ENCODE peak calls at places on chromosomes 2 and 18, in five cellular contexts. X, M, N, U and J are unnamed samples.

GRCh38 chr2:46241344-46241743 is 55.9 kb upstream of the EPAS1 start:
- DNase-seq in N (no peak), X (no peak), M (no peak), U (no peak), J (no peak)

GRCh38 chr2:944693-945092 is 6.0 kb upstream of the SNTG2 start:
- DNase-seq in X (no peak), U (no peak), M (no peak), N (no peak), J (no peak)

GRCh38 chr18:44729631-44730101 is 49.0 kb downstream of the SETBP1 start:
- DNase-seq in U (no peak), M (no peak), N (no peak), X (no peak), J (no peak)

GRCh38 chr2:177262137-177262536 is 2.4 kb downstream of the NFE2L2 start:
- DNase-seq in U (no peak), M (no peak), N (no peak), X (no peak), J (no peak)

GRCh38 chr2:177422271-177422670 is 29.7 kb downstream of the AGPS start:
- DNase-seq in M (no peak), U (no peak), X (no peak), N (no peak), J (no peak)

GRCh38 chr2:151619337-151619989 is 114.8 kb downstream of the NEB start:
- DNase-seq in U (no peak), X (no peak), N (no peak), M (no peak), J (no peak)

GRCh38 chr2:216363221-216363620 is 9.1 kb downstream of the MARCHF4 start:
- DNase-seq in X (no peak), U (no peak), M (no peak), N (no peak), J (no peak)

GRCh38 chr18:22682720-22683119 is 250.4 kb upstream of the RBBP8 start:
- DNase-seq in N (no peak), X (no peak), U (no peak), M (no peak), J (no peak)

GRCh38 chr2:19819097-19820065 is 82.4 kb downstream of the TTC32 start:
- DNase-seq in X (no peak), N (no peak), U (no peak), M (no peak), J (peak; percentile 94)

GRCh38 chr2:27217173-27218121 is at the start of gene CAD:
- DNase-seq in M (peak; percentile 75), N (peak; percentile 86), X (peak; percentile 81), U (peak; percentile 96), J (peak; percentile 90)

GRCh38 chr2:233124449-233125080 is 64.4 kb downstream of the INPP5D start:
- DNase-seq in M (no peak), U (no peak), X (no peak), N (peak; percentile 26), J (no peak)

GRCh38 chr2:50108245-50108644 is 923.7 kb downstream of the NRXN1 start:
- DNase-seq in N (no peak), U (no peak), X (no peak), M (no peak), J (no peak)

DNA sequence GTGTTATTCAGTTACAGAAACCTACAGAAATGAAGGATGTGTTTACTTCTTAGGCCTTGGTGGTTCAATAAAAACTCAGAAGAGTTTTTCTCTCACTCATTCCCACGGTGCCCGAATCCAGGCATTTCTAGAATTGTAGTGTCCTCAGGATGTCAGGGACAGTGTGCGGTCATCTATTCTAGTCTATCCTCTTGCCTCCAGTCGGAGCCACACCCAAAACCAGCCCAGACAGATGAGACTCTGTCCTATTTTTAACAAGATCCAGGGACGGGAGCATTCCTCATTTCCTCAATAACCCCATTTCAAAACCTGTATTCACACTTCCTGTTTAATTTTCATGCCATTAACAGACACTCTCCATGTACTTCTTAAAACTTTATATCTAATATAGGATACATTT is 11.6 kb upstream of the RBMS1 start:
- DNase-seq in X (no peak), M (no peak), N (no peak), U (no peak), J (no peak)
- H3K4me3 ChIP-seq in X (no peak overlapping the region), M (no peak overlapping the region), N (no peak overlapping the region), U (no peak overlapping the region), J (no peak overlapping the region)

DNA sequence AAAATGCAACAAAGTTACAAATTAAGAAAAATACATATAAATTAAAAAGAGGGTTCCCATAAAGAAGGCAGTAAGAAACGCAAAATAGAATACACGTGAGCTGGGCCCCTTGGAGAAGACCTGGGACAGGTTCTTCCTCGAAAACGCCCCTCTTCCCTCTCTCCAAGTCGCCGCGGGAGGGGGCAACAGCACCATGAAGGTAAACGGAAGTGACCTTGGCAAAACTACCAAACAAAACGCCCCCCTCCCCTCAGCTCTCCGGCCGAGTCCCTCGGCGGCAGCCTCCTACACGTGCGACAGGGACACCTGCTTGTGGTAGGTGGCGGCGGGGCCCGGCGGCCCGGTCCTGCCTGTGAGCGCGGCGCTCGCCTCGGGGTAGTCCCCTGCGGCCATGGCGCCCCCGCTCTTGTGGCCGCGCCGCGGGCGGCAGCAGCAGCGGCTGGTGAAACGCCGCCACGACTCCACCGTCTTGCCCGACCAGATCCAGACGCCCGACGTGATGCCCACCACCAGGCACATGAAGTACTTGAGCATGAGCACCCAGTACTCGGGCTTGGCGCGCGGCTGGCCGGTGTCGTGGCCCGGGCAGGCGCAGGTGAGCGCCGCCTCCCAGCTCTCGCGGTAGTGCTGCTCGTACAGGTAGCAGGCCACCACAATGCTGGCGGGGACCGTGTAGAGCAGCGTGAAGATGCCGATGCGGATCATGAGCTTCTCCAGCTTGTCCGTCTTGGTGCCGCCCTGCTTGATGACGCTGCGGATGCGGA is 2.8 kb downstream of the FZD5 start:
- DNase-seq in M (peak; percentile 49), X (no peak), N (no peak), U (peak; percentile 66), J (no peak)
- H3K27me3 ChIP-seq in M (no peaks in the 10 kb centered on the region), X (peaks cover 9% of the 10 kb centered on the region), N (no peaks in the 10 kb centered on the region), U (no peaks in the 10 kb centered on the region), J (no peaks in the 10 kb centered on the region)

GRCh38 chr2:84833481-84834150 is 47.3 kb downstream of the TRABD2A start:
- DNase-seq in X (no peak), M (no peak), N (no peak), U (no peak), J (no peak)
- H3K4me3 ChIP-seq in X (peak overlapping the region; percentile 39), M (no peak overlapping the region), N (no peak overlapping the region), U (no peak overlapping the region), J (no peak overlapping the region)

GRCh38 chr2:219523031-219523671 is 8.9 kb downstream of the ASIC4 start:
- DNase-seq in U (peak; percentile 57), X (no peak), M (no peak), N (no peak), J (no peak)
- H3K27me3 ChIP-seq in U (peaks cover 31% of the 10 kb centered on the region), X (peaks cover 34% of the 10 kb centered on the region), M (no peaks in the 10 kb centered on the region), N (peaks cover 13% of the 10 kb centered on the region), J (no peaks in the 10 kb centered on the region)

GRCh38 chr2:56185101-56185581 is 1.4 kb downstream of the CCDC85A start:
- DNase-seq in U (peak; percentile 39), N (peak; percentile 31), X (no peak), M (no peak), J (peak; percentile 33)

GRCh38 chr2:56185582-56186046 is 1.8 kb downstream of the CCDC85A start:
- DNase-seq in X (no peak), N (peak; percentile 52), U (peak; percentile 79), M (no peak), J (peak; percentile 47)

GRCh38 chr2:56182420-56182819 is 1.4 kb upstream of the CCDC85A start:
- DNase-seq in U (peak; percentile 72), X (no peak), N (no peak), M (no peak), J (no peak)

GRCh38 chr2:56184500-56184996 is 758 bp downstream of the CCDC85A start:
- DNase-seq in U (peak; percentile 73), X (no peak), N (no peak), M (peak; percentile 5), J (peak; percentile 16)

DNA sequence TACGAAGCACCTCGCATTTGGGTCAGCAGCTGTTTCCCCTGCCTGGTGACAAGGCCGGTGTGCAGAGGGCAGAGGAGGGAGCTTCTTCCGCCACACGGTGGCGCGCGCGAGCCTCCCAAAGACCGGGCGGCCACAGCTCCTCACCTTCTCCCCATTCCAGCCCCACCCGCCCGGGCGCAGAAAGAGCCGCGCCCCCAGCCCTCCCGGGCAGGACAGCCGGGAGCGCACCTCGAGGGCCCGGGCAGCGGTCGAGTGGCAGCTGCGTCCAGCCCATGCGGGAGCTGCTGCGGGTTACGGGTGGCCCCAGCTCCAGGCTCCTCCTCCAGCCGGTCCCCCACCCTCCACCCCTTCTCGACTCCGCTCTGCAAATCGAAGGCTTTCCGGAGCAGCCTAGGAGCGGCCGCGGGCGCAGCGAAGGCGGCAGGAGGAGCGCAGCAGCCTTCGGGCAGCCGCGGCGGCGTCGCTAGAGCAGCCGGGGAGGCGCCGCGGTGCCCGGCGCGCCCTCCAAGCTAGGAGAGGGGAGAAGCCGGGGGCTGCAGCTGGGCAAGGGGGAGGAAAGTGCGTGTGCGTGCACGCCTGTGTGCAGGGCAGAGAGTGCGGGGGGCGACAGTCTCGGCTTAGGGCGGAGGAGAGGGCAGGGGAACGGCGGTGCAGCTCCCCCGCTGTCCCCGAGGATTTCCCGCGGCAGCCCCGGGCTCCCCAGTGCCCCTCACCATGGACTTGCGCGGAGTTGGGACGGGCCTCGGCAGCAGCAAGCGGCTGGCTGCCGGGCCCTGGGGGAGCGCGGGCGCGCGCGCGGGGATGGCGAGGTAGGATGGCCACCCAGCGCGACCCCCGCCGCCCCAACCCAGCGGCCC is at the start of gene CCDC85A:
- DNase-seq in X (peak; percentile 24), N (peak; percentile 83), M (peak; percentile 77), U (peak; percentile 93), J (peak; percentile 78)
- H3K4me3 ChIP-seq in X (no peak within 1 kb of the TSS), N (peak within 1 kb of the TSS; percentile 66), M (peak within 1 kb of the TSS; percentile 71), U (peak within 1 kb of the TSS; percentile 68), J (peak within 1 kb of the TSS; percentile 52)

GRCh38 chr18:48022531-48023330 is 92.3 kb upstream of the SMAD2 start:
- DNase-seq in M (no peak), X (peak; percentile 35), U (peak; percentile 91), N (no peak), J (no peak)
- H3K27me3 ChIP-seq in M (no peaks in the 10 kb centered on the region), X (peaks cover 6% of the 10 kb centered on the region), U (no peaks in the 10 kb centered on the region), N (peaks cover 32% of the 10 kb centered on the region), J (no peaks in the 10 kb centered on the region)